ENCODE peak calls at places on chromosomes 11 and 22, in five cellular contexts. C is suprapubic skin, V is stomach, N is H1, R is sigmoid colon. Y is an unnamed sample.
A peak's percentile ranks its signal among the peaks of the same experiment; 100 is the strongest.

GRCh38 chr22:48362736-48363404 is 1464.8 kb downstream of the BRD1 start:
- DNase-seq in R (peak; percentile 49), V (peak; percentile 16), N (no peak), C (peak; percentile 61), Y (no peak)

GRCh38 chr11:76807206-76807875 is 24.2 kb downstream of the TSKU start:
- DNase-seq in C (peak; percentile 97), R (peak; percentile 91), N (no peak), V (peak; percentile 90), Y (peak; percentile 76)

GRCh38 chr22:36937319-36938027 is 24.0 kb downstream of the CSF2RB start:
- DNase-seq in N (no peak), R (no peak), V (no peak), C (peak; percentile 69), Y (no peak)

GRCh38 chr11:67484847-67485311 is 2.1 kb downstream of the AIP start:
- DNase-seq in R (peak; percentile 68), N (no peak), V (no peak), C (peak; percentile 78), Y (peak; percentile 76)

GRCh38 chr11:95338430-95338991 is 107.5 kb upstream of the SESN3 start:
- DNase-seq in R (peak; percentile 90), C (no peak), N (no peak), V (no peak), Y (no peak)

GRCh38 chr22:22348127-22348814 is 103.7 kb downstream of the VPREB1 start:
- DNase-seq in C (no peak), N (no peak), R (no peak), V (no peak), Y (no peak)

GRCh38 chr11:85884581-85885021 is 29.4 kb downstream of the CCDC83 start:
- DNase-seq in V (no peak), N (no peak), C (no peak), R (no peak), Y (no peak)

GRCh38 chr22:29071261-29072045 is 1.4 kb upstream of the KREMEN1 start:
- DNase-seq in R (peak; percentile 75), N (peak; percentile 43), V (peak; percentile 65), C (peak; percentile 86), Y (no peak)

GRCh38 chr11:65968600-65969482 is 7.3 kb downstream of the SART1 start:
- DNase-seq in R (no peak), N (no peak), V (no peak), C (no peak), Y (peak; percentile 70)

GRCh38 chr22:26529345-26529744 is 17.1 kb upstream of the TFIP11 start:
- DNase-seq in C (no peak), V (no peak), R (no peak), N (no peak), Y (peak; percentile 45)

GRCh38 chr11:100816823-100817222 is 129.7 kb downstream of the ARHGAP42 start:
- DNase-seq in R (no peak), C (no peak), V (no peak), N (no peak), Y (no peak)

GRCh38 chr11:89275966-89276365 is 98.3 kb downstream of the TYR start:
- DNase-seq in R (no peak), V (no peak), N (no peak), C (no peak), Y (no peak)

GRCh38 chr11:34631297-34631696 is 10.4 kb downstream of the EHF start:
- DNase-seq in N (no peak), V (no peak), R (no peak), C (no peak), Y (no peak)

GRCh38 chr11:76838422-76839068 is 22.2 kb upstream of the ACER3 start:
- DNase-seq in N (peak; percentile 47), R (no peak), C (no peak), V (no peak), Y (no peak)

GRCh38 chr11:128288368-128288767 is 299.0 kb downstream of the ETS1 start:
- DNase-seq in N (no peak), V (no peak), R (no peak), C (no peak), Y (no peak)

GRCh38 chr11:77039491-77040400 is 5.5 kb downstream of the B3GNT6 start:
- DNase-seq in C (no peak), V (no peak), N (no peak), R (peak; percentile 54), Y (no peak)

GRCh38 chr11:1936072-1936780 is 10.9 kb upstream of the MRPL23 start:
- DNase-seq in C (no peak), R (peak; percentile 53), V (no peak), N (no peak), Y (no peak)

GRCh38 chr11:72038491-72038890 is 39.8 kb downstream of the IL18BP start:
- DNase-seq in C (peak; percentile 82), R (peak; percentile 94), N (no peak), V (peak; percentile 55), Y (no peak)

GRCh38 chr11:122220321-122220720 is 104.3 kb upstream of the BLID start:
- DNase-seq in N (no peak), C (no peak), R (no peak), V (no peak), Y (no peak)

GRCh38 chr11:77206264-77207018 is 78.4 kb downstream of the MYO7A start:
- DNase-seq in C (no peak), N (no peak), V (no peak), R (no peak), Y (no peak)

GRCh38 chr11:1072116-1072820 is 2.4 kb upstream of the MUC2 start:
- DNase-seq in C (peak; percentile 78), R (peak; percentile 59), V (no peak), N (no peak), Y (no peak)

GRCh38 chr11:73269353-73270088 is 2.6 kb upstream of the P2RY6 start:
- DNase-seq in C (peak; percentile 43), N (no peak), V (peak; percentile 24), R (peak; percentile 41), Y (no peak)

GRCh38 chr11:20013346-20014066 is 146.8 kb downstream of the DBX1 start:
- DNase-seq in R (no peak), N (no peak), V (no peak), C (no peak), Y (no peak)

GRCh38 chr22:42642801-42643631 is 2.6 kb upstream of the ATP5MGL start:
- DNase-seq in V (peak; percentile 60), N (no peak), R (no peak), C (no peak), Y (no peak)

GRCh38 chr11:107691003-107691402 is 20.9 kb downstream of the SLN start:
- DNase-seq in R (no peak), N (no peak), C (no peak), V (no peak), Y (no peak)

GRCh38 chr11:91946397-91947090 is 278.1 kb upstream of the FAT3 start:
- DNase-seq in R (no peak), N (no peak), V (no peak), C (no peak), Y (no peak)

GRCh38 chr11:65524010-65524746 is 705 bp upstream of the SCYL1 start:
- DNase-seq in N (no peak), C (no peak), V (no peak), R (peak; percentile 86), Y (no peak)

GRCh38 chr22:42991010-42991651 is 23.8 kb downstream of the PACSIN2 start:
- DNase-seq in V (no peak), R (peak; percentile 52), N (no peak), C (no peak), Y (no peak)

GRCh38 chr22:43917523-43917922 is 6.1 kb upstream of the PNPLA3 start:
- DNase-seq in V (no peak), R (no peak), N (no peak), C (no peak), Y (no peak)

GRCh38 chr11:102280237-102280833 is 36.9 kb upstream of the BIRC3 start:
- DNase-seq in N (no peak), R (no peak), C (no peak), V (no peak), Y (no peak)

GRCh38 chr22:38572065-38572464 is 2.1 kb upstream of the DMC1 start:
- DNase-seq in N (no peak), V (no peak), R (no peak), C (no peak), Y (peak; percentile 48)

GRCh38 chr22:38141574-38141973 is 31.1 kb upstream of the BAIAP2L2 start:
- DNase-seq in N (no peak), C (peak; percentile 28), R (peak; percentile 29), V (no peak), Y (no peak)

DNA sequence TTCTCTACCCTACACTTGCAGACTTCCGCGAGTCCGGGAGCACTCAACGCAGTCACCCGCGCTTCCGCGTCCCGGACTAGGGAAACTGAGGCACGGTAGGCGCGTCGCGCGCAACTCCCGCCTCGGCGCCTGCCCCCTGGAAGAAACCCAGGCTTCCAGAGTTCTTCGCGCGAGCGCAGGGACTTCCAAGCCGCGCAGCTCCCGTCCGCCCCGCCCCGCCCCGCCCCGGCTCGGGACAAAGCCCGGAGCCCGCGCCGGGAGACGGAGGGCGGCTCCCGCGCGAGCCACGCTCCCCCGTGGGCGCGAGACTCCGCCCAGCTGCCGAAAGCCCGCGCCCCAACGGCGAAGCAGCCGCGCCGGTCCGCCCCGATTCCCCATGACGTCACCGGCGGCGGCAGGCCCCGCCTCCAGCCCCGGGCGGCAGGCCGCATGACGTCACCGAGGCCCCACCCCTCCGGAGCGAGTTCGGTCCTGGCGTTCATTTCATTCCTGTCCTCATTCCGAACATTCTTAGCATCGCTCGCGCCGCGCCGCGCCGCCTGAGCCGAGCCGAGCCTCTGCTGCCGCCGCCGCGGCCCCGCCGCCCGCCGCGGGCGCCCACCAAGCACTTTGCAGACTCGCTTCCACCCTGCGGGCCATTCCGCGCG is at the start of gene TEAD1:
- DNase-seq in V (peak; percentile 98), C (peak; percentile 97), N (peak; percentile 87), R (peak; percentile 98), Y (peak; percentile 26)
- TF ChIP-seq POLR2AphosphoS5 in V (peak; percentile 90), C (peak; percentile 71), N (no peak), R (peak; percentile 91), Y (no peak)

DNA sequence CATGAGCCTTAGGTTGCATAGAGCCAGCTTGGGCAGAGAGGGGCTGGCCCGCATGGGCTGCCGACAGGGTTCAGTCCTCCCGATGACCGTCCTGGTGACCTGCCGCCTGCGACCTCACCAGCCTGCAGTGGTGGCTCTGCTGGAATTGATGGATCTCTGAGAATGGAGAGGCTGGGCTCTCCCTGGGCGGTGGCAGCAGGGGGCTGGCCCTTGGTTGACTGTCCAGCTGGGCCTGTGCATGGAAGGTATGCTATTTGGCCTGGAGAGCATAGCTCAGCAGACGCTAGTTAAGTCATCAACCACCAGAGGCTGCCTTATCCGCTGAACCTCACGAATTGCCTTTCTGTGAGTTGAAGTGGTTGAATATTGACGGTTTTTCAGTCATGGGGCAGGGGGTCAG is 19.7 kb downstream of the GRAMD4 start:
- DNase-seq in N (no peak), V (no peak), R (no peak), C (no peak), Y (no peak)
- H3K4me3 ChIP-seq in N (no peak overlapping the region), V (no peak overlapping the region), R (no peak overlapping the region), C (no peak overlapping the region), Y (no peak overlapping the region)

DNA sequence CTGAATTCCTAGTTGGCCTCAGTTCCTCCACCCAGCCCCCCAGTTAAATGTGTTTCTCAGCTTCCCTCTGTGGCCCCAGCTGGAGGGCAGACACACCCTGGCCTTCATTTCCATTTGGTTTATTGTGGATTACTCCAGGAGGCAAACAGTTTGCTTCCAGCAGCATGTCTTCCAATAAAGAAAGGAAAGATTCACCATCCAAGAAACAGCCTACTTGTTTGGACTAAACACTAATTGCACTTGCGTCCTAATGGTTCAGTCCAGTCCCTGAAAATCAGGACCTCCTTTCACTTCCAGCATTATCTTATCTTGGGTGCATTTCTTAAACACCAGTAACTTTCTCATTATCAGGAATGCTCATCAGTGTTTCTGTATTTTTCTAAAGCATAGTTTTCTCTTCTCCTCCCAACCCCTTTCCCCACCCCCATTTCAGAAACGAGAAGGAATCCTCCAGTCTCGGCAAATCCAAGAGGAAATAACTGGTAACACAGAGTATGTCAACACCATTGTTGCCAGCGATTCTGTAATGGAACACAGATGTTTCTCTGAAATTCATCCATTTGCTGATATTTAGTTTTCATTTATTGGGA is 130.9 kb downstream of the PARVA start:
- DNase-seq in R (no peak), V (no peak), C (no peak), N (no peak), Y (no peak)
- TF ChIP-seq POLR2AphosphoS5 in R (peak; percentile 45), V (no peak), C (no peak), N (no peak), Y (no peak)

GRCh38 chr22:41478891-41479521 is 10.1 kb downstream of the ACO2 start:
- DNase-seq in C (no peak), R (peak; percentile 70), N (no peak), V (no peak), Y (peak; percentile 57)
- H3K4me3 ChIP-seq in C (no peak overlapping the region), R (no peak overlapping the region), N (no peak overlapping the region), V (no peak overlapping the region), Y (no peak overlapping the region)